ENCODE peak calls at places on chromosomes 2 and 18, in ten cellular contexts. L is Calu3; F is stimulated activated CD8-positive, alpha-beta memory T cell treated with anti-CD3 and anti-CD28 coated beads, Interleukin-12 subunit alpha, Interleukin-12 subunit beta, amount 100 ng/mL, for 1 hour; P is HT1080; H is EH; G is thoracic aorta; O is activated naive CD4-positive, alpha-beta T cell treated with anti-CD3 and anti-CD28 coated beads for 36 hours; X is mucosa of descending colon; I is transverse colon; M is NB4. U is an unnamed sample.

GRCh38 chr2:7692657-7693161 is 775.5 kb downstream of the RNF144A start:
- DNase-seq in P (peak; percentile 7), O (no peak), L (no peak), X (no peak), F (no peak), G (peak; percentile 4), I (no peak), M (peak; percentile 15), H (peak; percentile 94), U (peak; percentile 12)

GRCh38 chr2:235779444-235779896 is 285.6 kb downstream of the AGAP1 start:
- DNase-seq in P (peak; percentile 64), H (peak; percentile 74), I (peak; percentile 72), O (peak; percentile 80), F (peak; percentile 20), M (peak; percentile 74), X (peak; percentile 89), G (no peak), L (peak; percentile 87), U (no peak)

GRCh38 chr2:218035463-218036100 is 32.8 kb upstream of the TNS1 start:
- DNase-seq in P (no peak), H (no peak), O (no peak), L (no peak), M (no peak), I (no peak), X (no peak), G (no peak), F (no peak), U (no peak)

GRCh38 chr2:159982842-159983785 is 79.3 kb downstream of the PLA2R1 start:
- DNase-seq in H (peak; percentile 56), G (no peak), L (no peak), I (no peak), O (no peak), M (no peak), F (no peak), P (no peak), X (no peak), U (no peak)

GRCh38 chr2:179467111-179467510 is 202.5 kb upstream of the SESTD1 start:
- DNase-seq in F (no peak), X (no peak), L (no peak), P (peak; percentile 78), I (no peak), O (no peak), G (no peak), M (no peak), H (peak; percentile 76), U (no peak)

GRCh38 chr2:6955523-6956136 is 38.4 kb downstream of the RNF144A start:
- DNase-seq in H (no peak), G (no peak), I (no peak), M (no peak), O (no peak), F (no peak), P (no peak), L (no peak), X (no peak), U (no peak)

GRCh38 chr2:178825183-178825582 is 18.0 kb upstream of the TTN start:
- DNase-seq in G (no peak), M (no peak), H (peak; percentile 73), L (no peak), O (no peak), I (no peak), P (peak; percentile 73), X (no peak), F (no peak), U (no peak)

GRCh38 chr2:231929961-231930600 is 3.9 kb upstream of the NPPC start:
- DNase-seq in G (no peak), L (peak; percentile 34), P (no peak), O (peak; percentile 28), I (no peak), H (no peak), F (no peak), M (peak; percentile 59), X (no peak), U (peak; percentile 10)

GRCh38 chr2:168561991-168562390 is 105.9 kb downstream of the CERS6 start:
- DNase-seq in O (no peak), H (no peak), M (no peak), P (no peak), F (no peak), G (no peak), X (no peak), I (no peak), L (no peak), U (no peak)

GRCh38 chr2:74583504-74583903 is 29.0 kb downstream of the DOK1 start:
- DNase-seq in O (no peak), X (no peak), G (no peak), H (peak; percentile 82), L (no peak), P (peak; percentile 83), I (no peak), M (no peak), F (no peak), U (no peak)

GRCh38 chr2:67448648-67449047 is 51.5 kb downstream of the ETAA1 start:
- DNase-seq in O (no peak), X (no peak), M (no peak), I (no peak), F (no peak), H (no peak), L (no peak), P (no peak), G (no peak), U (no peak)

GRCh38 chr2:24910245-24910644 is 9.8 kb downstream of the ADCY3 start:
- DNase-seq in L (no peak), P (no peak), O (no peak), I (no peak), M (no peak), F (no peak), X (no peak), G (no peak), H (no peak), U (no peak)

GRCh38 chr18:48749768-48750167 is 201.0 kb downstream of the SMAD7 start:
- DNase-seq in F (no peak), L (no peak), P (no peak), H (peak; percentile 43), G (no peak), M (no peak), O (no peak), X (no peak), I (no peak), U (no peak)

GRCh38 chr18:50559750-50560680 is at the start of gene MAPK4:
- DNase-seq in I (peak; percentile 33), O (no peak), P (no peak), H (peak; percentile 5), X (peak; percentile 37), M (peak; percentile 37), L (peak; percentile 60), F (no peak), G (no peak), U (no peak)

GRCh38 chr2:176885661-176886060 is 326.9 kb upstream of the HNRNPA3 start:
- DNase-seq in P (no peak), H (no peak), X (no peak), O (no peak), L (no peak), M (no peak), F (no peak), I (no peak), G (no peak), U (no peak)

GRCh38 chr2:195498176-195498575 is 158.8 kb upstream of the SLC39A10 start:
- DNase-seq in O (peak; percentile 76), L (peak; percentile 57), G (no peak), I (peak; percentile 57), M (peak; percentile 65), P (peak; percentile 16), F (peak; percentile 57), H (peak; percentile 48), X (peak; percentile 82), U (no peak)

GRCh38 chr2:241796610-241797138 is 12.3 kb upstream of the NEU4 start:
- DNase-seq in F (no peak), I (peak; percentile 67), O (no peak), M (no peak), H (no peak), G (no peak), X (peak; percentile 68), P (no peak), L (no peak), U (no peak)

GRCh38 chr2:20382965-20383800 is 32.5 kb upstream of the PUM2 start:
- DNase-seq in I (no peak), L (no peak), G (no peak), O (no peak), F (no peak), M (no peak), X (peak; percentile 31), P (peak; percentile 69), H (peak; percentile 67), U (no peak)

GRCh38 chr2:171836151-171836910 is 57.7 kb downstream of the SLC25A12 start:
- DNase-seq in O (no peak), I (no peak), F (no peak), G (no peak), L (no peak), X (no peak), M (no peak), H (peak; percentile 33), P (no peak), U (no peak)

GRCh38 chr2:11159574-11160170 is 4.4 kb downstream of the SLC66A3 start:
- DNase-seq in M (no peak), F (no peak), L (no peak), G (no peak), I (no peak), X (no peak), O (no peak), P (no peak), H (no peak), U (no peak)

GRCh38 chr2:171404258-171404657 is 29.5 kb downstream of the METTL8 start:
- DNase-seq in X (no peak), G (no peak), L (no peak), F (no peak), M (no peak), H (peak; percentile 92), O (no peak), P (peak; percentile 88), I (no peak), U (no peak)

GRCh38 chr2:56127013-56127772 is 56.6 kb upstream of the CCDC85A start:
- DNase-seq in I (no peak), G (no peak), M (no peak), H (no peak), L (no peak), P (no peak), X (no peak), F (no peak), O (no peak), U (no peak)

GRCh38 chr2:8086796-8087479 is 594.9 kb upstream of the ID2 start:
- DNase-seq in O (no peak), M (peak; percentile 6), G (no peak), F (no peak), X (no peak), H (peak; percentile 97), P (peak; percentile 96), L (peak; percentile 20), I (no peak), U (no peak)

GRCh38 chr18:13629841-13630747 is 96.3 kb downstream of the FAM210A start:
- DNase-seq in O (peak; percentile 68), P (peak; percentile 55), I (peak; percentile 49), F (no peak), G (no peak), M (peak; percentile 62), X (peak; percentile 61), L (peak; percentile 54), H (peak; percentile 63), U (no peak)

GRCh38 chr18:10249270-10249669 is 205.2 kb upstream of the APCDD1 start:
- DNase-seq in I (no peak), P (no peak), X (no peak), M (no peak), F (no peak), L (no peak), H (no peak), O (no peak), G (no peak), U (peak; percentile 20)

U was measured in NCI-H524 treated with DMSO at 0.1 percent for 48 hours.